ENCODE peak calls at places on chromosomes 12 and 14, in eight cellular contexts. U, C, O, P, K, L, D and Q are unnamed samples.

GRCh38 chr12:32366704-32367103 is 32.7 kb upstream of the FGD4 start:
- DNase-seq in L (no peak), U (no peak), K (no peak), C (no peak), O (no peak), D (no peak), P (no peak), Q (no peak)

GRCh38 chr14:103688441-103688840 is 26.8 kb downstream of the XRCC3 start:
- DNase-seq in K (peak; percentile 57), L (no peak), O (no peak), U (no peak), D (no peak), P (no peak), C (no peak), Q (peak; percentile 38)

GRCh38 chr14:100476012-100476822 is 111.0 kb downstream of the BEGAIN start:
- DNase-seq in P (peak; percentile 92), K (peak; percentile 94), L (no peak), D (no peak), U (no peak), O (no peak), C (no peak), Q (peak; percentile 96)

GRCh38 chr14:97946291-97946690 is 1149.1 kb downstream of the VRK1 start:
- DNase-seq in K (no peak), C (no peak), U (no peak), L (no peak), P (no peak), D (no peak), O (no peak), Q (no peak)

GRCh38 chr12:8146416-8146771 is 10.4 kb upstream of the ZNF705A start:
- DNase-seq in P (no peak), C (no peak), D (no peak), L (no peak), U (no peak), O (no peak), K (no peak), Q (no peak)

GRCh38 chr14:33198684-33199083 is 260.0 kb downstream of the NPAS3 start:
- DNase-seq in C (no peak), O (no peak), D (no peak), U (no peak), L (no peak), P (no peak), K (no peak), Q (no peak)

GRCh38 chr12:9070351-9070750 is 45.4 kb downstream of the A2M start:
- DNase-seq in D (no peak), C (no peak), O (no peak), K (no peak), L (no peak), U (no peak), P (no peak), Q (no peak)

GRCh38 chr14:63205850-63206249 is 1.6 kb downstream of the RHOJ start:
- DNase-seq in O (no peak), K (no peak), C (no peak), D (no peak), P (no peak), U (no peak), L (no peak), Q (no peak)

GRCh38 chr14:104137297-104138097 is 890 bp upstream of the KIF26A start:
- DNase-seq in U (no peak), P (peak; percentile 7), O (peak; percentile 36), L (peak; percentile 81), C (peak; percentile 79), D (peak; percentile 74), K (peak; percentile 15), Q (peak; percentile 18)

GRCh38 chr14:103067231-103067954 is 10.0 kb upstream of the CDC42BPB start:
- DNase-seq in C (no peak), O (no peak), K (peak; percentile 65), L (no peak), P (peak; percentile 48), D (no peak), U (no peak), Q (peak; percentile 57)

GRCh38 chr12:31353730-31354708 is 28.1 kb upstream of the SINHCAF start:
- DNase-seq in O (no peak), U (no peak), D (no peak), L (no peak), P (peak; percentile 14), K (no peak), C (no peak), Q (no peak)

GRCh38 chr12:48768147-48768546 is 20.7 kb downstream of the ADCY6 start:
- DNase-seq in L (no peak), C (no peak), U (no peak), O (no peak), P (no peak), K (no peak), D (no peak), Q (no peak)

GRCh38 chr12:19553177-19553576 is 113.9 kb downstream of the AEBP2 start:
- DNase-seq in P (no peak), L (no peak), U (no peak), C (no peak), K (no peak), D (no peak), O (no peak), Q (no peak)

GRCh38 chr12:124391340-124392261 is 96.7 kb downstream of the RFLNA start:
- DNase-seq in U (no peak), L (peak; percentile 62), K (peak; percentile 82), P (peak; percentile 76), D (peak; percentile 72), C (peak; percentile 73), O (peak; percentile 24), Q (peak; percentile 79)

GRCh38 chr12:120013659-120014380 is 24.8 kb downstream of the BICDL1 start:
- DNase-seq in P (peak; percentile 47), O (peak; percentile 88), C (no peak), D (no peak), L (peak; percentile 53), U (peak; percentile 32), K (peak; percentile 30), Q (no peak)